ENCODE peak calls at places on chromosomes 6 and 20, in seven cellular contexts. R is uterus, C is heart left ventricle, S is transverse colon, T is tibial nerve, L is coronary artery, Z is lower lobe of right lung. K is an unnamed sample.
A peak's percentile ranks its signal among the peaks of the same experiment; 100 is the strongest.

GRCh38 chr6:25617997-25618396 is 34.0 kb upstream of the SCGN start:
- DNase-seq in R (no peak), C (no peak), S (no peak), T (no peak), L (no peak), Z (no peak), K (no peak)

GRCh38 chr6:170449835-170450753 is 103.0 kb downstream of the PSMB1 start:
- DNase-seq in R (no peak), C (no peak), S (no peak), T (no peak), L (peak; percentile 76), Z (no peak), K (no peak)

GRCh38 chr6:38644951-38645350 is 5.2 kb upstream of the BTBD9 start:
- DNase-seq in R (no peak), C (no peak), S (no peak), T (no peak), L (no peak), Z (no peak), K (no peak)

GRCh38 chr6:151784441-151785214 is 22.9 kb upstream of the ESR1 start:
- DNase-seq in R (no peak), C (no peak), S (no peak), T (no peak), L (no peak), Z (no peak), K (peak; percentile 72)

GRCh38 chr20:13898012-13898612 is 92.3 kb downstream of the SEL1L2 start:
- DNase-seq in R (no peak), C (no peak), S (no peak), T (no peak), L (no peak), Z (no peak), K (no peak)

GRCh38 chr6:169561665-169562064 is 140.2 kb downstream of the WDR27 start:
- DNase-seq in R (no peak), C (no peak), S (no peak), T (no peak), L (no peak), Z (no peak), K (no peak)

GRCh38 chr20:61185841-61186601 is 66.0 kb upstream of the CDH4 start:
- DNase-seq in R (no peak), C (no peak), S (no peak), T (no peak), L (no peak), Z (no peak), K (peak; percentile 99)

GRCh38 chr6:150352321-150353296 is 16.2 kb upstream of the IYD start:
- DNase-seq in R (no peak), C (no peak), S (no peak), T (no peak), L (no peak), Z (no peak), K (peak; percentile 29)

GRCh38 chr6:4296552-4296951 is 161.2 kb upstream of the ECI2 start:
- DNase-seq in R (no peak), C (no peak), S (no peak), T (no peak), L (peak; percentile 22), Z (no peak), K (no peak)

GRCh38 chr6:33620158-33620583 is 951 bp upstream of the ITPR3 start:
- DNase-seq in R (no peak), C (no peak), S (peak; percentile 63), T (peak; percentile 33), L (no peak), Z (peak; percentile 80), K (no peak)

GRCh38 chr20:58707770-58708169 is 15.2 kb downstream of the NPEPL1 start:
- DNase-seq in R (peak; percentile 3), C (no peak), S (no peak), T (no peak), L (no peak), Z (no peak), K (no peak)

GRCh38 chr6:51487937-51488336 is 599.5 kb downstream of the PKHD1 start:
- DNase-seq in R (no peak), C (no peak), S (no peak), T (no peak), L (no peak), Z (no peak), K (no peak)

GRCh38 chr6:51494342-51494741 is 593.1 kb downstream of the PKHD1 start:
- DNase-seq in R (no peak), C (no peak), S (no peak), T (no peak), L (no peak), Z (no peak), K (peak; percentile 22)

GRCh38 chr6:51490101-51490500 is 597.3 kb downstream of the PKHD1 start:
- DNase-seq in R (no peak), C (no peak), S (no peak), T (no peak), L (no peak), Z (no peak), K (no peak)

DNA sequence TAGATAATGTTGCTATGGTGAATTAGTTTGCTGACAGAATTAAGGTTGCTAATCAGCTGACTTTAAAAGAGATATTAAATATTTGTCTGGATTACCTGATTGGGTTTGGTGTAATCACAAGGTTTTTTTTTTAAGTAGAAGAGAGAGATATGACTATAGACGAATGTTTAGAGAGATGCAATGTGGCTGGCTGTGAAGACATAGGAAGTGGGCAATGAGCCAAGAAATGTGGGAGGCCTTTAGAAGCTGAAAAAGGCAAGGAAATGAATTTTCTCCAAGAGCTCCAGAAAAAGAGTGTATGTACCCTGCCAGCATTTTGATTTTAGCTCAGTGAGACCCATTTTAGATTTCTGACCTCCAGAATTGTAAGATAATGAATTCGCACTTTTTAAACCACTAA is 598.3 kb downstream of the PKHD1 start:
- DNase-seq in R (no peak), C (no peak), S (no peak), T (no peak), L (no peak), Z (no peak), K (no peak)
- H3K27ac ChIP-seq in R (no peak overlapping the region), C (no peak overlapping the region), S (no peak overlapping the region), T (no peak overlapping the region), L (no peak overlapping the region), Z (no peak overlapping the region), K (no peak overlapping the region)

GRCh38 chr20:14953736-14954135 is 616.3 kb upstream of the FLRT3 start:
- DNase-seq in R (no peak), C (no peak), S (no peak), T (no peak), L (no peak), Z (no peak), K (no peak)

GRCh38 chr20:14956538-14956937 is 619.1 kb upstream of the FLRT3 start:
- DNase-seq in R (no peak), C (no peak), S (no peak), T (no peak), L (no peak), Z (no peak), K (no peak)

GRCh38 chr20:14956026-14956425 is 618.6 kb upstream of the FLRT3 start:
- DNase-seq in R (no peak), C (no peak), S (no peak), T (no peak), L (no peak), Z (no peak), K (no peak)

GRCh38 chr20:14957416-14957815 is 620.0 kb upstream of the FLRT3 start:
- DNase-seq in R (no peak), C (no peak), S (no peak), T (no peak), L (no peak), Z (no peak), K (no peak)

DNA sequence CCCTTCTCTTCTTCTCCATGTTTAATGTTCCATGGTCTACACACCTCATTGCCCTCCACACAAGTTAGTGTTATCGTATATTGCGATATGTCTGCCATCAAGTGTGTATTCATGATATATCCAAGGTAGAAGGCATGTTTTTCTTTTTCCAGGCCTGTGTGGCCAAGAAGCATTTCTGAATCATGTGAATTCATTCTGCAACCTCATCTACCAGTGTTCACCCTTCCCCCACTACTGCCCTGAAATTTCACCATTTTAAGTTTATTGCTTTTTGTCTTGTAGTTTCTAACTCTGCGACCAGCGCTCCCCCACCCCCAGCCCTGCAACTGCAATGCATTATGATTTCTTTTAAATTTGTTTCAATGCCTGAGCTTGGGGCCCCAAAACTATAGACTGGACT is 618.0 kb upstream of the FLRT3 start:
- DNase-seq in R (no peak), C (no peak), S (no peak), T (no peak), L (no peak), Z (no peak), K (no peak)
- H3K27ac ChIP-seq in R (no peak overlapping the region), C (no peak overlapping the region), S (no peak overlapping the region), T (no peak overlapping the region), L (no peak overlapping the region), Z (no peak overlapping the region), K (no peak overlapping the region)

GRCh38 chr20:3775457-3775856 is 5.8 kb downstream of the SPEF1 start:
- DNase-seq in R (no peak), C (no peak), S (no peak), T (no peak), L (no peak), Z (no peak), K (no peak)

GRCh38 chr20:3778976-3779375 is 2.3 kb downstream of the SPEF1 start:
- DNase-seq in R (no peak), C (no peak), S (no peak), T (no peak), L (no peak), Z (peak; percentile 32), K (no peak)

GRCh38 chr20:3781153-3781910 is at the start of gene SPEF1:
- DNase-seq in R (peak; percentile 74), C (peak; percentile 81), S (peak; percentile 79), T (peak; percentile 84), L (peak; percentile 88), Z (peak; percentile 75), K (peak; percentile 65)

GRCh38 chr20:3777381-3777725 is 3.9 kb downstream of the SPEF1 start:
- DNase-seq in R (no peak), C (no peak), S (no peak), T (no peak), L (no peak), Z (no peak), K (no peak)

GRCh38 chr20:3777726-3778629 is 3.3 kb downstream of the SPEF1 start:
- DNase-seq in R (peak; percentile 75), C (peak; percentile 69), S (peak; percentile 69), T (peak; percentile 48), L (no peak), Z (peak; percentile 84), K (no peak)
- H3K27ac ChIP-seq in R (peak overlapping the region; percentile 34), C (no peak overlapping the region), S (peak overlapping the region; percentile 36), T (no peak overlapping the region), L (peak overlapping the region; percentile 23), Z (no peak overlapping the region), K (no peak overlapping the region)

GRCh38 chr6:36580184-36580526 is 14.0 kb upstream of the SRSF3 start:
- DNase-seq in R (no peak), C (no peak), S (no peak), T (no peak), L (no peak), Z (no peak), K (no peak)
- H3K27ac ChIP-seq in R (peak overlapping the region; percentile 61), C (peak overlapping the region; percentile 51), S (peak overlapping the region; percentile 71), T (peak overlapping the region; percentile 54), L (peak overlapping the region; percentile 43), Z (peak overlapping the region; percentile 18), K (no peak overlapping the region)

GRCh38 chr6:62324817-62325216 is 38.8 kb upstream of the KHDRBS2 start:
- DNase-seq in R (no peak), C (no peak), S (no peak), T (no peak), L (no peak), Z (no peak), K (no peak)
- H3K27ac ChIP-seq in R (no peak overlapping the region), C (no peak overlapping the region), S (no peak overlapping the region), T (no peak overlapping the region), L (no peak overlapping the region), Z (no peak overlapping the region), K (no peak overlapping the region)